ENCODE peak calls at places on chromosome 1, in four cellular contexts. One of them, this sample, is unnamed.

GRCh38 chr1:65629788-65630187 is 162.9 kb upstream of the PDE4B start:
- DNase-seq in GM12865: no peak
- DNase-seq in GM13976: no peak
- DNase-seq in fibroblast of mammary gland: no peak
- DNase-seq in this sample: no peak

GRCh38 chr1:221035680-221036153 is 156.5 kb downstream of the HLX start:
- DNase-seq in GM12865: no peak
- DNase-seq in GM13976: no peak
- DNase-seq in fibroblast of mammary gland: peak; percentile 82
- DNase-seq in this sample: no peak

GRCh38 chr1:238951809-238952208 is 434.6 kb upstream of the CHRM3 start:
- DNase-seq in GM12865: no peak
- DNase-seq in GM13976: no peak
- DNase-seq in fibroblast of mammary gland: peak; percentile 62
- DNase-seq in this sample: no peak

GRCh38 chr1:170354679-170355078 is 177.3 kb upstream of the GORAB start:
- DNase-seq in GM12865: peak; percentile 13
- DNase-seq in GM13976: no peak
- DNase-seq in fibroblast of mammary gland: no peak
- DNase-seq in this sample: no peak

GRCh38 chr1:153801028-153801625 is 25.9 kb downstream of the SLC27A3 start:
- DNase-seq in GM12865: no peak
- DNase-seq in GM13976: no peak
- DNase-seq in fibroblast of mammary gland: no peak
- DNase-seq in this sample: no peak

GRCh38 chr1:8043621-8044020 is 17.5 kb upstream of the ERRFI1 start:
- DNase-seq in GM12865: no peak
- DNase-seq in GM13976: no peak
- DNase-seq in fibroblast of mammary gland: no peak
- DNase-seq in this sample: no peak

GRCh38 chr1:245500546-245500945 is 345.8 kb downstream of the KIF26B start:
- DNase-seq in GM12865: no peak
- DNase-seq in GM13976: no peak
- DNase-seq in fibroblast of mammary gland: peak; percentile 88
- DNase-seq in this sample: no peak

GRCh38 chr1:224092601-224093000 is 21.3 kb upstream of the FBXO28 start:
- DNase-seq in GM12865: no peak
- DNase-seq in GM13976: no peak
- DNase-seq in fibroblast of mammary gland: no peak
- DNase-seq in this sample: no peak

GRCh38 chr1:244439391-244440032 is 12.2 kb downstream of the ADSS2 start:
- DNase-seq in GM12865: no peak
- DNase-seq in GM13976: no peak
- DNase-seq in fibroblast of mammary gland: no peak
- DNase-seq in this sample: no peak

GRCh38 chr1:18191037-18191867 is 83.7 kb downstream of the IGSF21 start:
- DNase-seq in GM12865: no peak
- DNase-seq in GM13976: no peak
- DNase-seq in fibroblast of mammary gland: no peak
- DNase-seq in this sample: no peak

GRCh38 chr1:116411784-116412479 is 38.9 kb downstream of the ATP1A1 start:
- DNase-seq in GM12865: no peak
- DNase-seq in GM13976: no peak
- DNase-seq in fibroblast of mammary gland: peak; percentile 97
- DNase-seq in this sample: no peak

GRCh38 chr1:182141040-182141439 is 79.5 kb upstream of the ZNF648 start:
- DNase-seq in GM12865: no peak
- DNase-seq in GM13976: no peak
- DNase-seq in fibroblast of mammary gland: no peak
- DNase-seq in this sample: no peak

GRCh38 chr1:154557939-154558609 is 388 bp downstream of the UBE2Q1 start:
- DNase-seq in GM12865: peak; percentile 61
- DNase-seq in GM13976: peak; percentile 54
- DNase-seq in fibroblast of mammary gland: peak; percentile 18
- DNase-seq in this sample: peak; percentile 49

GRCh38 chr1:196034080-196034706 is 574.0 kb downstream of the KCNT2 start:
- DNase-seq in GM12865: no peak
- DNase-seq in GM13976: no peak
- DNase-seq in fibroblast of mammary gland: no peak
- DNase-seq in this sample: no peak

GRCh38 chr1:164602480-164603093 is 43.6 kb downstream of the PBX1 start:
- DNase-seq in GM12865: no peak
- DNase-seq in GM13976: no peak
- DNase-seq in fibroblast of mammary gland: peak; percentile 45
- DNase-seq in this sample: no peak

GRCh38 chr1:33586111-33586510 is 113.7 kb downstream of the ZSCAN20 start:
- DNase-seq in GM12865: no peak
- DNase-seq in GM13976: no peak
- DNase-seq in fibroblast of mammary gland: peak; percentile 31
- DNase-seq in this sample: no peak

GRCh38 chr1:76827066-76827465 is 40.2 kb upstream of the ST6GALNAC5 start:
- DNase-seq in GM12865: no peak
- DNase-seq in GM13976: no peak
- DNase-seq in fibroblast of mammary gland: no peak
- DNase-seq in this sample: no peak

GRCh38 chr1:30467101-30467500 is 256.3 kb downstream of the MATN1 start:
- DNase-seq in GM12865: no peak
- DNase-seq in GM13976: no peak
- DNase-seq in fibroblast of mammary gland: no peak
- DNase-seq in this sample: no peak

DNA sequence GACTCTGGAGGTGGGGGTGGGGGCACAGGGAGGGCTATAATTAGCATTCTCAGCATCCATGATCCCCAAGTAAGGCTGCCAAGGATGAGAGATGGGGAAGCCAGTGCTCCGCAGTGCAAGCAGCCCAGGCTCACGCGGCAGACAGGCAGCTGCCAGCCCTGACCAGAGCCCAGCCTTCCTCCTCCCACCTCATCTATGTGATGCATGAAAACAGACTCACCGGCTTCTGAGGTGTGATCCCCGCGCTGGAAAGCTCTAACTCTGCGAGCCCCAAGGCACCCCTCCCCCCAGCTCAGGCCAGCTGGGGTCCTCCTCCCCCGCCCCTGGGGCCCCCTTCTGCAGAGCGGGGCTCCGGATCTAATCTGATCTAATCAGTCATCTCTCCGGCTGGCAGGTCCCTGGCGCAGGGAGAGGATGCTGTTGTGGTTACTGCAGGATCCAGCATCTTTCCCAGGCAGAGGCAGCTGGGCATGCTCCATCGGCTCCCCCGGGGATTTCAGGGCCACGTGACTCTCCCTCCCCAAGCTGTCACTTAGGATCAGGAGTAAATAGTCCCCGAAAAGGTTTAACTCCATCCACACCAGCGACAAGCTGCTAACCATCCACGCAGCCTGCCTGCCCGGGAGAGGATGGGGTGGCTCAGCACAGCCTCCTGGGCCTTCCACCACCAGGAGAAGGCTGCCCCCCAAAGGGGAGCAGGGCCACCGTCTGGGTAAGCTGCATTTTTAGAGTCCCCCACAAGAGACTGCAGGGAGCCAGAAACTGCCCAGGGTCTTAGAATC is at the start of gene PLEKHA6:
- DNase-seq in GM12865: no peak
- DNase-seq in GM13976: no peak
- DNase-seq in fibroblast of mammary gland: peak; percentile 40
- DNase-seq in this sample: no peak
- TF ChIP-seq CTCF in GM12865: no peak
- TF ChIP-seq CTCF in GM13976: no peak
- TF ChIP-seq CTCF in fibroblast of mammary gland: peak; percentile 42
- TF ChIP-seq CTCF in this sample: no peak

DNA sequence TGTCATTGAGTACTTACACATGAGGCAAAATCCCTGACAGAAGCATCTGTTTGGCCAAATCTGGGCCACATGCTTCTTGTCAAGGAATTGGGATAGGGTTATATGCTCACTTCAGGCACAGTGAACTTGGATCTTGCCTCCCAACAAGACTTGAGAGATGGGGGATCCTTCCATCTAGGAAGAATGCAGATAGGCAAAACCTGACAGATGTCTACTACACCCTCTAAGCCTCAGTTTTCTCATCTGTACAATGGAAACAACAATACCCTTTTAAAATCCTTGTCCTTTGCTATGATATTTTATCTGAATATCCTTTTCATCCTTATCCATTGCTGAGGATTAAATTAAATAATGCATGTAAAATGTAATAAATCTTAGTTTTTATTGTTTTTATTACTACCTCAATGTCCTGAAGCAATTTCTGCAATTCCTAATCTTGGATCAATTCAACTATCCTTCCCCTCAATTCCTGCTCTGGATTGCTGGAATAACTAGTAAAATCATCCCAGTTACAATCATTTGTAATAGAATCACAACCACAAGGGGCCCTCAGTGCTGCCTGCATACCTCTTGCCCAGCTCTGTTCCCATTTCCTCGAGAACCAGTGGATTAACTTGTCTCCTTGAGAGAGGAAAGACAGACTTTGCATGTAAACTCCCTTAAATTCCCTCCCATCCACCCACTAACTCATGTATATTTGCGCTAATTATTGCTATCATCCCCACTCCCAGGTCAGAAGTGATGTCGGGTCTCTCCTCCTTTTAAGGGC is 8.1 kb upstream of the XPR1 start:
- DNase-seq in GM12865: no peak
- DNase-seq in GM13976: no peak
- DNase-seq in fibroblast of mammary gland: peak; percentile 41
- DNase-seq in this sample: no peak
- TF ChIP-seq CTCF in GM12865: peak; percentile 4
- TF ChIP-seq CTCF in GM13976: no peak
- TF ChIP-seq CTCF in fibroblast of mammary gland: peak; percentile 45
- TF ChIP-seq CTCF in this sample: no peak

GRCh38 chr1:9204156-9204720 is 30.3 kb upstream of the H6PD start:
- DNase-seq in GM12865: no peak
- DNase-seq in GM13976: no peak
- DNase-seq in fibroblast of mammary gland: no peak
- DNase-seq in this sample: no peak
- TF ChIP-seq CTCF in GM12865: no peak
- TF ChIP-seq CTCF in GM13976: no peak
- TF ChIP-seq CTCF in fibroblast of mammary gland: no peak
- TF ChIP-seq CTCF in this sample: no peak

GRCh38 chr1:57210881-57211280 is 213.0 kb downstream of the DAB1 start:
- DNase-seq in GM12865: no peak
- DNase-seq in GM13976: no peak
- DNase-seq in fibroblast of mammary gland: no peak
- DNase-seq in this sample: no peak

GRCh38 chr1:57206038-57206437 is 217.8 kb downstream of the DAB1 start:
- DNase-seq in GM12865: no peak
- DNase-seq in GM13976: no peak
- DNase-seq in fibroblast of mammary gland: no peak
- DNase-seq in this sample: no peak

GRCh38 chr1:57204942-57205787 is 218.7 kb downstream of the DAB1 start:
- DNase-seq in GM12865: no peak
- DNase-seq in GM13976: peak; percentile 11
- DNase-seq in fibroblast of mammary gland: no peak
- DNase-seq in this sample: no peak

GRCh38 chr1:57209495-57209894 is 214.4 kb downstream of the DAB1 start:
- DNase-seq in GM12865: no peak
- DNase-seq in GM13976: no peak
- DNase-seq in fibroblast of mammary gland: no peak
- DNase-seq in this sample: no peak

DNA sequence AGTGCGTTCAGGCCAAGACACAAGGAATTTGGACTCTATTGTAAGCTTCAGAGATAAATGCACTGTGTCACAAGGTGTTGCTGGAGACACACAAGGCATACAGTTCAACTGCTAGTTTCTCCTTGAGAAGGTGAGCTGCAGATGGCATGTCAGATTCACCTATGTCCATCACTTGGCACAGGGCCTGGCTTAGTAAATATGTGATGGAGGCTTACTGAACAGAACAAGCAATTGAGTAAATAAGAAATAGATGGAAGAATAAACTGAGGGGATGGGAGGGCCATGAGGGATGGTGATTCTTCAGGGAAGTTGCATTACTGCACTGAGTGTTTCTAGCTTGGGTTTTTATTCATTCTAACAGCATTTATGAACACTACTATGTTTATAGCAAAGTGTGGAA is 215.0 kb downstream of the DAB1 start:
- DNase-seq in GM12865: no peak
- DNase-seq in GM13976: no peak
- DNase-seq in fibroblast of mammary gland: no peak
- DNase-seq in this sample: no peak
- TF ChIP-seq CTCF in GM12865: no peak
- TF ChIP-seq CTCF in GM13976: no peak
- TF ChIP-seq CTCF in fibroblast of mammary gland: no peak
- TF ChIP-seq CTCF in this sample: no peak

GRCh38 chr1:152189657-152190442 is 30.8 kb upstream of the RPTN start:
- DNase-seq in GM12865: peak; percentile 71
- DNase-seq in GM13976: peak; percentile 71
- DNase-seq in fibroblast of mammary gland: peak; percentile 78
- DNase-seq in this sample: peak; percentile 45
- TF ChIP-seq CTCF in GM12865: peak; percentile 78
- TF ChIP-seq CTCF in GM13976: peak; percentile 69
- TF ChIP-seq CTCF in fibroblast of mammary gland: peak; percentile 81
- TF ChIP-seq CTCF in this sample: peak; percentile 81

GRCh38 chr1:92169161-92169560 is 48.6 kb upstream of the C1orf146 start:
- DNase-seq in GM12865: no peak
- DNase-seq in GM13976: no peak
- DNase-seq in fibroblast of mammary gland: no peak
- DNase-seq in this sample: no peak

GRCh38 chr1:92168657-92169056 is 49.1 kb upstream of the C1orf146 start:
- DNase-seq in GM12865: no peak
- DNase-seq in GM13976: no peak
- DNase-seq in fibroblast of mammary gland: no peak
- DNase-seq in this sample: no peak

GRCh38 chr1:92167151-92167550 is 50.6 kb upstream of the C1orf146 start:
- DNase-seq in GM12865: no peak
- DNase-seq in GM13976: no peak
- DNase-seq in fibroblast of mammary gland: no peak
- DNase-seq in this sample: no peak

DNA sequence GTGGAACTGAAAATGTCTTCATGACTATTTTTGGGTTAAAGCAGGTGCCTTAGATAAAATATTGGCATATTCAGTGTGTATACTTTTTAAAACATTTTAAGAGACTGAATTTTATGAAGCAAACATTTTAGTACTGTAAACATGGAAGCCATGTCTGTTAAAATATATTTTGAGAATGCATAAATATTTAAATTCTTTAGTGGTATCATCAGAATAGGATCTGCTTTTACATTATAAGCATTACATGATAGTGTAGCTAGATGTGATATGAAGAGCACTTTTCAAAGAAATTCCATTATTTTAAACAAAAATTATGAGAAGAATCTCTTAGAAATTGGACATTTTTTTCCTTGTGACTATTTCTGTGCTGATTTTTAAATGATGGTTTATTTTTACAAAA is 48.1 kb upstream of the C1orf146 start:
- DNase-seq in GM12865: no peak
- DNase-seq in GM13976: no peak
- DNase-seq in fibroblast of mammary gland: no peak
- DNase-seq in this sample: no peak
- TF ChIP-seq CTCF in GM12865: no peak
- TF ChIP-seq CTCF in GM13976: no peak
- TF ChIP-seq CTCF in fibroblast of mammary gland: no peak
- TF ChIP-seq CTCF in this sample: no peak